ENCODE peak calls at places on chromosomes 13 and 19, in seven cellular contexts. Y, Q, B, D, H, P and S are unnamed samples.

GRCh38 chr13:110540871-110541525 is 20.5 kb downstream of the RAB20 start:
- DNase-seq in Y (no peak), Q (no peak), B (no peak), D (peak; percentile 55), H (no peak), P (no peak), S (no peak)

GRCh38 chr19:32336259-32337111 is 8.9 kb upstream of the ZNF507 start:
- DNase-seq in Y (no peak), Q (peak; percentile 59), B (no peak), D (no peak), H (no peak), P (no peak), S (no peak)

GRCh38 chr13:60441761-60442160 is 44.7 kb downstream of the TDRD3 start:
- DNase-seq in Y (no peak), Q (no peak), B (no peak), D (no peak), H (no peak), P (no peak), S (no peak)

GRCh38 chr13:25371608-25372274 is at the start of gene ATP8A2:
- DNase-seq in Y (no peak), Q (no peak), B (peak; percentile 33), D (peak; percentile 78), H (no peak), P (no peak), S (no peak)

GRCh38 chr19:13187419-13187818 is 37.2 kb downstream of the IER2 start:
- DNase-seq in Y (peak; percentile 7), Q (no peak), B (no peak), D (no peak), H (no peak), P (no peak), S (no peak)

GRCh38 chr13:39284801-39285388 is 246.6 kb downstream of the NHLRC3 start:
- DNase-seq in Y (no peak), Q (peak; percentile 1), B (no peak), D (peak; percentile 15), H (no peak), P (no peak), S (no peak)

GRCh38 chr13:32537580-32538233 is 888 bp downstream of the N4BP2L2 start:
- DNase-seq in Y (no peak), Q (no peak), B (no peak), D (no peak), H (no peak), P (peak; percentile 3), S (peak; percentile 74)

GRCh38 chr19:36850646-36851442 is at the start of gene ZNF345:
- DNase-seq in Y (peak; percentile 98), Q (peak; percentile 94), B (peak; percentile 95), D (peak; percentile 99), H (peak; percentile 82), P (peak; percentile 92), S (peak; percentile 95)

GRCh38 chr19:22261596-22261995 is 24.6 kb upstream of the ZNF729 start:
- DNase-seq in Y (no peak), Q (no peak), B (no peak), D (no peak), H (no peak), P (no peak), S (no peak)

GRCh38 chr19:1271528-1272422 is 2.6 kb downstream of the CIRBP start:
- DNase-seq in Y (no peak), Q (no peak), B (no peak), D (no peak), H (no peak), P (no peak), S (no peak)

GRCh38 chr19:1270854-1271527 is 1.9 kb downstream of the CIRBP start:
- DNase-seq in Y (no peak), Q (no peak), B (no peak), D (no peak), H (no peak), P (no peak), S (no peak)

GRCh38 chr19:1269478-1270167 is 491 bp downstream of the CIRBP start:
- DNase-seq in Y (peak; percentile 94), Q (peak; percentile 81), B (no peak), D (peak; percentile 95), H (peak; percentile 90), P (peak; percentile 79), S (peak; percentile 97)

GRCh38 chr19:1269065-1269477 is at the start of gene CIRBP:
- DNase-seq in Y (peak; percentile 99), Q (peak; percentile 98), B (peak; percentile 98), D (peak; percentile 100), H (peak; percentile 100), P (peak; percentile 98), S (peak; percentile 100)

DNA sequence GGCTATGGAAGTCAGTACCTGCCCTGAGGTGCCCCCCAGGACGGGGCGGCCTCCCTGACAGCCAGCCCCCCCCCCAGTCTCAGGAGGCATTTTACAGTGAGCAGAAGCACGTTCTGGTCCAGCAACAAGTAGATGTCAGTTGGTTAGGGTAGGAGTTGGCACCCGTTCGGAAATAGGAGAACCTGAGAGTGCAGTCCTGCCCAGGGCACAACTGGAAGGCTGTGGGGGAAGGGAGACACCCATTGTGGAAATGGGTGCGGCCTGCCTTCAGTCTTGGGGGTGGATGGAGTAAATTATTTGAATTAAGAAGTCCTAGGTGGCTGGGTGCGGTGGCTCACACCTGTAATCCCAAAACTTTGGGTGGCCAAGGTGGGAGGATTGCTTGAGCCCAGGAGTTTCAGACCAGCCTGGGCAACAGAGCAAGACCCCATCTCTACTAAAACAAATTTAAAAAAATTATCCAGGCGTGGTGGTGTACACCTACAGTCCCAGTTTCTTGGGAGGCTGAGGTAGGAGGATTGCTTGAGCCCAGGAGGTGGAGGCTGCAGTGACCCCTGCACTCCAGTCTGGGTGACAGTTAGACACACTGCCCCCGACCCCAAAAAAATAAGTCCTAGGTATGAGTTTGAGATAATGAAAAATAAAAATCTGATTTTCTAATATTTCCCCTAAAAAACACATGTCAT is 1.2 kb downstream of the CIRBP start:
- DNase-seq in Y (peak; percentile 66), Q (no peak), B (no peak), D (no peak), H (no peak), P (no peak), S (no peak)
- H3K4me1 ChIP-seq in Y (peaks cover 66% of the 10 kb centered on the region), Q (peaks cover 42% of the 10 kb centered on the region), B (peaks cover 48% of the 10 kb centered on the region), D (peaks cover 59% of the 10 kb centered on the region), H (peaks cover 44% of the 10 kb centered on the region), P (peaks cover 55% of the 10 kb centered on the region), S (peaks cover 32% of the 10 kb centered on the region)

GRCh38 chr13:29925457-29925856 is 75.0 kb upstream of the UBL3 start:
- DNase-seq in Y (no peak), Q (peak; percentile 78), B (no peak), D (no peak), H (no peak), P (peak; percentile 79), S (no peak)
- H3K27ac ChIP-seq in Y (no peak overlapping the region), Q (no peak overlapping the region), B (peak overlapping the region; percentile 8), D (no peak overlapping the region), H (no peak overlapping the region), P (peak overlapping the region; percentile 22), S (no peak overlapping the region)

GRCh38 chr19:35495107-35496064 is 5.1 kb upstream of the KRTDAP start:
- DNase-seq in Y (peak; percentile 86), Q (peak; percentile 55), B (peak; percentile 51), D (peak; percentile 76), H (peak; percentile 48), P (peak; percentile 57), S (peak; percentile 86)
- H3K9ac ChIP-seq in Y (peak overlapping the region; percentile 13), Q (no peak overlapping the region), B (peak overlapping the region; percentile 51), D (no peak overlapping the region), H (no peak overlapping the region), P (no peak overlapping the region), S (no peak overlapping the region)

GRCh38 chr19:51119675-51120074 is 5.0 kb upstream of the SIGLEC9 start:
- DNase-seq in Y (no peak), Q (no peak), B (no peak), D (no peak), H (no peak), P (no peak), S (no peak)
- H3K4me1 ChIP-seq in Y (peaks cover 11% of the 10 kb centered on the region), Q (no peaks in the 10 kb centered on the region), B (no peaks in the 10 kb centered on the region), D (no peaks in the 10 kb centered on the region), H (no peaks in the 10 kb centered on the region), P (peaks cover 5% of the 10 kb centered on the region), S (no peaks in the 10 kb centered on the region)

DNA sequence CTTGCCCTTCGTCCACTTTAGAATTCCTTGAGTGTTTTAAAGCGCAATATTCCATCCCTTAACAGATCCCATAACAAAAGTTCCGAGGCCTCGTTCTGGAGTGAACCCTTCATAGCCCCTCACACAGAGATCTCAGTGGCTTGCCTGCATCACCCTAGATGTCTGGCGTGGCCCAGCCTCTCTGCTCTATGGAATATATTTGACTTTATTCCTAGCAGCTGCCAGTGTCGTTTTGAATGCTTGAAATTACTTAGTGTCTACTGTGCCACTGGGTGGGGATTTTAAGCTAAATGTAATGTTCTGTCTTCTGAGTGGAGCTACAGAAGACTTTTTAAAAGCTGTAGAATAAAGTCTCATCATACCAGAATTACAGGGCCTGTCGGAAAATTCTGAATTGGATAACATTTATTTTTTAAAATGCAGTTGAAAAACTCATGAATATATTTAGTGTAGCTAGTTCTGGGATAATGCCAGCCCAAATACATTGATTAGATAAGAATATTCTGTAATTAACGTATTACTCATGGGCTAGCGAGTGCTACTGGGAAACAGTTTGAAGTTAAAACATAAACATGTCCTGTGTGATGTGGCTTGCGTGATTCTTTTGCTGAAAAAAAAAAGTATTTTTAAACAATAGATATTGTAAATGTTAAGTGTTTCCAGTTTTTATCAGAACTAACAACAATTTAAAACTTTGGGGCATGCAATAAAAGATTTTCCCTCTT is 111.8 kb downstream of the ESD start:
- DNase-seq in Y (no peak), Q (no peak), B (no peak), D (no peak), H (no peak), P (no peak), S (no peak)
- H3K27ac ChIP-seq in Y (no peak overlapping the region), Q (no peak overlapping the region), B (peak overlapping the region; percentile 71), D (peak overlapping the region; percentile 70), H (no peak overlapping the region), P (no peak overlapping the region), S (peak overlapping the region; percentile 43)

DNA sequence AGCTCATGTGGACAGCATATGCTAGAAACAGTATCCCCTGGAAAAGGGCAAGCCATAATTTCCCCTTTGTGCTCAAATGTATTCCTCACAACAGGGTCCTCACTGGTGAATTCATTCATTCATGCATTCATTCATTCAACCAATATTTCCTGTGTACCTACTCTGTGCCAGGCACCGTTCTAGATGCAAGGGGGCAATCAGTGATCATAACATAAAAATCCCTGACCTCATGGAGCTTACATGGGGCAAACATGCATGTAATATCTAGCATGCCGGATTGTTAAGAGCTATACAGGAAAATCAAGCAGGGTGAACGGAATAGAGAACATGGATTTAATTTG is 2.6 kb downstream of the RANBP3 start:
- DNase-seq in Y (no peak), Q (no peak), B (no peak), D (no peak), H (no peak), P (no peak), S (no peak)
- H3K9ac ChIP-seq in Y (peak overlapping the region; percentile 51), Q (no peak overlapping the region), B (no peak overlapping the region), D (no peak overlapping the region), H (no peak overlapping the region), P (no peak overlapping the region), S (no peak overlapping the region)

GRCh38 chr19:46953955-46954501 is 65.6 kb upstream of the NPAS1 start:
- DNase-seq in Y (no peak), Q (no peak), B (no peak), D (no peak), H (peak; percentile 11), P (no peak), S (no peak)

GRCh38 chr19:46950526-46951235 is 69.0 kb upstream of the NPAS1 start:
- DNase-seq in Y (peak; percentile 57), Q (no peak), B (no peak), D (no peak), H (peak; percentile 80), P (peak; percentile 5), S (no peak)

GRCh38 chr19:46954502-46955004 is 65.1 kb upstream of the NPAS1 start:
- DNase-seq in Y (no peak), Q (no peak), B (no peak), D (no peak), H (peak; percentile 36), P (no peak), S (no peak)

GRCh38 chr19:46952874-46953273 is 66.8 kb upstream of the NPAS1 start:
- DNase-seq in Y (no peak), Q (no peak), B (no peak), D (no peak), H (no peak), P (no peak), S (no peak)

GRCh38 chr19:46951236-46951986 is 68.2 kb upstream of the NPAS1 start:
- DNase-seq in Y (no peak), Q (peak; percentile 45), B (no peak), D (no peak), H (no peak), P (peak; percentile 79), S (no peak)
- H3K4me1 ChIP-seq in Y (peaks cover 63% of the 10 kb centered on the region), Q (peaks cover 29% of the 10 kb centered on the region), B (no peaks in the 10 kb centered on the region), D (peaks cover 5% of the 10 kb centered on the region), H (peaks cover 39% of the 10 kb centered on the region), P (peaks cover 29% of the 10 kb centered on the region), S (peaks cover 39% of the 10 kb centered on the region)